ENCODE peak calls at places on chromosomes 11 and 22, in four cellular contexts. One of them, this sample, is unnamed.

GRCh38 chr11:57394203-57394602 is 3.8 kb upstream of the PRG2 start:
- DNase-seq in HEK293T: no peak
- DNase-seq in NCI-H1417: no peak
- DNase-seq in NCI-H774: no peak
- DNase-seq in this sample: no peak

GRCh38 chr11:87063982-87064381 is 26.2 kb downstream of the TMEM135 start:
- DNase-seq in HEK293T: no peak
- DNase-seq in NCI-H1417: no peak
- DNase-seq in NCI-H774: no peak
- DNase-seq in this sample: no peak

GRCh38 chr22:33919591-33920501 is at the start of gene LARGE1:
- DNase-seq in NCI-H1417: peak
- DNase-seq in HEK293T: peak
- DNase-seq in NCI-H774: no peak
- DNase-seq in this sample: peak

GRCh38 chr11:66987158-66987620 is 12.1 kb downstream of the C11orf86 start:
- DNase-seq in NCI-H1417: no peak
- DNase-seq in HEK293T: no peak
- DNase-seq in NCI-H774: no peak
- DNase-seq in this sample: no peak

GRCh38 chr11:70314730-70315129 is 44.2 kb downstream of the PPFIA1 start:
- DNase-seq in HEK293T: no peak
- DNase-seq in NCI-H774: no peak
- DNase-seq in NCI-H1417: no peak
- DNase-seq in this sample: no peak

GRCh38 chr11:134575504-134576230 is 163.6 kb upstream of the B3GAT1 start:
- DNase-seq in HEK293T: no peak
- DNase-seq in NCI-H774: no peak
- DNase-seq in NCI-H1417: no peak
- DNase-seq in this sample: peak

GRCh38 chr22:30743257-30744020 is 48.8 kb downstream of the OSBP2 start:
- DNase-seq in HEK293T: no peak
- DNase-seq in NCI-H1417: no peak
- DNase-seq in NCI-H774: no peak
- DNase-seq in this sample: no peak

GRCh38 chr22:47160781-47161520 is 398.5 kb downstream of the TBC1D22A start:
- DNase-seq in NCI-H1417: no peak
- DNase-seq in NCI-H774: no peak
- DNase-seq in HEK293T: no peak
- DNase-seq in this sample: no peak

GRCh38 chr11:111634981-111635705 is 32.9 kb downstream of the SIK2 start:
- DNase-seq in NCI-H774: no peak
- DNase-seq in HEK293T: no peak
- DNase-seq in NCI-H1417: no peak
- DNase-seq in this sample: no peak

GRCh38 chr11:61917357-61918109 is at the start of gene RAB3IL1:
- DNase-seq in NCI-H1417: no peak
- DNase-seq in NCI-H774: no peak
- DNase-seq in HEK293T: peak
- DNase-seq in this sample: peak

GRCh38 chr22:25899566-25899965 is 157.6 kb downstream of the MYO18B start:
- DNase-seq in HEK293T: no peak
- DNase-seq in NCI-H1417: no peak
- DNase-seq in NCI-H774: no peak
- DNase-seq in this sample: no peak

GRCh38 chr11:78192911-78193341 is 4.2 kb downstream of the USP35 start:
- DNase-seq in NCI-H1417: no peak
- DNase-seq in NCI-H774: no peak
- DNase-seq in HEK293T: no peak
- DNase-seq in this sample: no peak

GRCh38 chr22:29716814-29717213 is 3.0 kb upstream of the CABP7 start:
- DNase-seq in NCI-H774: no peak
- DNase-seq in NCI-H1417: no peak
- DNase-seq in HEK293T: peak
- DNase-seq in this sample: no peak

GRCh38 chr22:35986085-35986484 is 42.5 kb downstream of the RBFOX2 start:
- DNase-seq in NCI-H774: no peak
- DNase-seq in HEK293T: no peak
- DNase-seq in NCI-H1417: no peak
- DNase-seq in this sample: no peak

GRCh38 chr11:123479048-123479837 is 49.2 kb downstream of the GRAMD1B start:
- DNase-seq in NCI-H1417: no peak
- DNase-seq in NCI-H774: no peak
- DNase-seq in HEK293T: no peak
- DNase-seq in this sample: no peak

GRCh38 chr11:75733346-75734107 is 15.9 kb downstream of the MOGAT2 start:
- DNase-seq in HEK293T: no peak
- DNase-seq in NCI-H1417: peak
- DNase-seq in NCI-H774: no peak
- DNase-seq in this sample: peak

GRCh38 chr22:50702261-50702671 is 29.6 kb downstream of the SHANK3 start:
- DNase-seq in HEK293T: no peak
- DNase-seq in NCI-H1417: no peak
- DNase-seq in NCI-H774: no peak
- DNase-seq in this sample: peak

GRCh38 chr22:17190702-17191101 is 28.5 kb downstream of the ADA2 start:
- DNase-seq in NCI-H1417: no peak
- DNase-seq in HEK293T: no peak
- DNase-seq in NCI-H774: no peak
- DNase-seq in this sample: no peak

GRCh38 chr11:75441804-75442132 is 8.8 kb upstream of the KLHL35 start:
- DNase-seq in NCI-H774: no peak
- DNase-seq in HEK293T: no peak
- DNase-seq in NCI-H1417: no peak
- DNase-seq in this sample: no peak

GRCh38 chr22:39498802-39499201 is 3.3 kb upstream of the MIEF1 start:
- DNase-seq in NCI-H774: no peak
- DNase-seq in HEK293T: no peak
- DNase-seq in NCI-H1417: no peak
- DNase-seq in this sample: no peak

GRCh38 chr22:42001127-42001526 is 2.5 kb downstream of the WBP2NL start:
- DNase-seq in NCI-H1417: no peak
- DNase-seq in HEK293T: no peak
- DNase-seq in NCI-H774: no peak
- DNase-seq in this sample: no peak

GRCh38 chr11:93652161-93652597 is 9.3 kb upstream of the CEP295 start:
- DNase-seq in NCI-H774: peak
- DNase-seq in NCI-H1417: peak
- DNase-seq in HEK293T: peak
- DNase-seq in this sample: peak

GRCh38 chr11:73157141-73158010 is 15.3 kb upstream of the FCHSD2 start:
- DNase-seq in NCI-H1417: no peak
- DNase-seq in HEK293T: no peak
- DNase-seq in NCI-H774: no peak
- DNase-seq in this sample: no peak

GRCh38 chr22:44584256-44584902 is 86.3 kb upstream of the RTL6 start:
- DNase-seq in HEK293T: no peak
- DNase-seq in NCI-H1417: no peak
- DNase-seq in NCI-H774: no peak
- DNase-seq in this sample: no peak

GRCh38 chr11:123082977-123083376 is 21.0 kb upstream of the HSPA8 start:
- DNase-seq in HEK293T: no peak
- DNase-seq in NCI-H774: no peak
- DNase-seq in NCI-H1417: no peak
- DNase-seq in this sample: no peak

GRCh38 chr11:64539711-64540420 is 51.2 kb upstream of the SLC22A12 start:
- DNase-seq in NCI-H774: no peak
- DNase-seq in NCI-H1417: no peak
- DNase-seq in HEK293T: no peak
- DNase-seq in this sample: no peak

GRCh38 chr11:90286640-90287039 is 63.8 kb upstream of the CHORDC1 start:
- DNase-seq in HEK293T: no peak
- DNase-seq in NCI-H774: no peak
- DNase-seq in NCI-H1417: no peak
- DNase-seq in this sample: no peak

This sample was measured in NCI-H146.